ENCODE peak calls at places on chromosome 16, in four cellular contexts. R is WTC11, L is HEK293T, E is HCT116. T is an unnamed sample.

GRCh38 chr16:23975293-23975692 is 139.5 kb downstream of the PRKCB start:
- DNase-seq in R (no peak), L (no peak), E (no peak), T (no peak)

GRCh38 chr16:23283571-23283970 is 18.5 kb upstream of the SCNN1B start:
- DNase-seq in R (no peak), L (no peak), E (no peak), T (no peak)

GRCh38 chr16:19110537-19111391 is 3.0 kb upstream of the ITPRIPL2 start:
- DNase-seq in R (no peak), L (no peak), E (no peak), T (peak; percentile 76)

GRCh38 chr16:87420401-87421368 is 28.5 kb downstream of the MAP1LC3B start:
- DNase-seq in R (peak; percentile 41), L (no peak), E (no peak), T (no peak)

GRCh38 chr16:23508589-23509440 is 1.5 kb downstream of the GGA2 start:
- DNase-seq in R (peak; percentile 37), L (peak; percentile 17), E (no peak), T (no peak)

GRCh38 chr16:1019234-1019933 is 37.8 kb downstream of the SOX8 start:
- DNase-seq in R (no peak), L (no peak), E (no peak), T (no peak)

GRCh38 chr16:24624102-24624501 is 84.7 kb downstream of the RBBP6 start:
- DNase-seq in R (no peak), L (no peak), E (no peak), T (no peak)

GRCh38 chr16:2236362-2237075 is at the start of gene DNASE1L2:
- DNase-seq in R (peak; percentile 66), L (no peak), E (no peak), T (no peak)

GRCh38 chr16:68416057-68417046 is 32.0 kb downstream of the SMPD3 start:
- DNase-seq in R (no peak), L (no peak), E (no peak), T (no peak)

GRCh38 chr16:85564277-85565051 is 48.7 kb upstream of the GSE1 start:
- DNase-seq in R (no peak), L (peak; percentile 46), E (no peak), T (no peak)
- TF ChIP-seq SP1 in R (no peak), L (no peak), E (no peak), T (no peak)

GRCh38 chr16:8894736-8895334 is 12.7 kb downstream of the LITAFD start:
- DNase-seq in R (no peak), L (no peak), E (no peak), T (no peak)
- TF ChIP-seq SP1 in R (no peak), L (no peak), E (no peak), T (no peak)

DNA sequence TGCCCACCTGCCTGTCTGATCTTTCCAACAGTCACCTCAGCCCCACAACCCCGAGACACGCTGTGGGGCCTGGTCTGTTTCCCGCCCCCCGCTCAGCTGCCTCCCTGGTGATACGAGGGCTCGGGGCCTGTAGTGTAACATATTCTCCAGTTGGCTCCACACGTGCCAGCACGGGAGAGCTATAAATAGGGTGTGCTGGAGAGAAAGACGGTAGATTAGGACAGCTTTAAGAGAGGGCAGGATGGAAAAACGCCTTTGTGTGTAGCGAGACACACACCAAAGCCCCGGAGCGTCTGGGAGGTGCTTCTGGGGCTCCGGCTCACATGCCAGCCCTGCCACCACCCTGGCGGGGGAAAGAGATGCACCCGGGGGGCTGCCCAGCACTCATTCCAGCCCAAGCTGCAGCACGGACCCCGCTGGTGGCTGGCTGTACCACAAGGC is 7.4 kb upstream of the MTSS2 start:
- DNase-seq in R (no peak), L (no peak), E (no peak), T (no peak)
- TF ChIP-seq SP1 in R (no peak), L (no peak), E (no peak), T (no peak)

DNA sequence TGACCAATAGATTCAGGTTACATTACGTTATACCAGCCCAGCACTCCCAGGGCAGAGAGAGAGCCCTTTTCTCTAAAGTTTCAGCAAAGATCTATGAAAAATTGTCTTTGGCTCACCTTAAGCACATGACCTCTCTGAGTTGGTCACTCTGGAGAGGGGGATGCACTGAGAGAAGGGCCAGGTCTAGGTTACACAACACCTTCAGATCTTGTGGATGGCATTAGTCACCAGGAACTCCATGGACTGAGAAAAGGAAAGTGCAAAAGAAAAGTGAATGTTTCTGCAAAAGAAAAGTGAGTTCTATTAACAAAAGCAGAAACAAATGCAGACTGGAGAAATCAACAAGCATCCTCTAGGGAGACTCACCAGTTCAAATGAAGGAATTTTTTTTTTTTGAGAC is 253.3 kb upstream of the SALL1 start:
- DNase-seq in R (no peak), L (no peak), E (no peak), T (no peak)
- TF ChIP-seq SP1 in R (no peak), L (no peak), E (no peak), T (no peak)

GRCh38 chr16:72689851-72690250 is 358.1 kb downstream of the ZFHX3 start:
- DNase-seq in R (no peak), L (no peak), E (no peak), T (no peak)
- TF ChIP-seq SP1 in R (no peak), L (no peak), E (no peak), T (no peak)

GRCh38 chr16:15518412-15519351 is 84.3 kb downstream of the BMERB1 start:
- DNase-seq in R (no peak), L (no peak), E (no peak), T (no peak)
- TF ChIP-seq SP1 in R (no peak), L (no peak), E (no peak), T (no peak)

GRCh38 chr16:82050909-82051357 is 15.9 kb downstream of the HSD17B2 start:
- DNase-seq in R (no peak), L (no peak), E (no peak), T (peak; percentile 92)
- TF ChIP-seq SP1 in R (no peak), L (no peak), E (no peak), T (no peak)